ENCODE peak calls at places on chromosomes 3 and 15, in five cellular contexts. One of them, this sample, is unnamed.

GRCh38 chr15:56148099-56148498 is 95.6 kb downstream of the RFX7 start:
- DNase-seq in heart right ventricle: no peak
- DNase-seq in GM10248: no peak
- DNase-seq in NCI-H2029 treated with DMSO at 0.1 percent for 48 hours: no peak
- DNase-seq in GM06990: no peak
- DNase-seq in this sample: no peak

GRCh38 chr3:30492581-30493192 is 113.7 kb upstream of the TGFBR2 start:
- DNase-seq in GM10248: no peak
- DNase-seq in heart right ventricle: no peak
- DNase-seq in NCI-H2029 treated with DMSO at 0.1 percent for 48 hours: no peak
- DNase-seq in GM06990: no peak
- DNase-seq in this sample: no peak

GRCh38 chr3:150743508-150743907 is 19.5 kb downstream of the SIAH2 start:
- DNase-seq in NCI-H2029 treated with DMSO at 0.1 percent for 48 hours: no peak
- DNase-seq in GM06990: no peak
- DNase-seq in heart right ventricle: no peak
- DNase-seq in GM10248: no peak
- DNase-seq in this sample: no peak

GRCh38 chr3:52218953-52219650 is 6.3 kb downstream of the TLR9 start:
- DNase-seq in heart right ventricle: no peak
- DNase-seq in GM10248: no peak
- DNase-seq in GM06990: no peak
- DNase-seq in NCI-H2029 treated with DMSO at 0.1 percent for 48 hours: no peak
- DNase-seq in this sample: no peak

GRCh38 chr3:13125092-13126015 is 52.1 kb upstream of the IQSEC1 start:
- DNase-seq in heart right ventricle: no peak
- DNase-seq in NCI-H2029 treated with DMSO at 0.1 percent for 48 hours: no peak
- DNase-seq in GM06990: no peak
- DNase-seq in GM10248: no peak
- DNase-seq in this sample: no peak

GRCh38 chr3:14772533-14773138 is 46.1 kb upstream of the FGD5 start:
- DNase-seq in GM10248: no peak
- DNase-seq in NCI-H2029 treated with DMSO at 0.1 percent for 48 hours: no peak
- DNase-seq in GM06990: no peak
- DNase-seq in heart right ventricle: no peak
- DNase-seq in this sample: no peak

GRCh38 chr15:92430067-92430435 is 36.4 kb downstream of the ST8SIA2 start:
- DNase-seq in heart right ventricle: no peak
- DNase-seq in GM06990: no peak
- DNase-seq in NCI-H2029 treated with DMSO at 0.1 percent for 48 hours: no peak
- DNase-seq in GM10248: no peak
- DNase-seq in this sample: no peak

GRCh38 chr15:92645731-92646130 is 9.8 kb downstream of the FAM174B start:
- DNase-seq in heart right ventricle: no peak
- DNase-seq in NCI-H2029 treated with DMSO at 0.1 percent for 48 hours: no peak
- DNase-seq in GM10248: no peak
- DNase-seq in GM06990: no peak
- DNase-seq in this sample: no peak

GRCh38 chr15:75561888-75562287 is 17.2 kb downstream of the PTPN9 start:
- DNase-seq in GM06990: no peak
- DNase-seq in heart right ventricle: no peak
- DNase-seq in NCI-H2029 treated with DMSO at 0.1 percent for 48 hours: no peak
- DNase-seq in GM10248: no peak
- DNase-seq in this sample: no peak

GRCh38 chr15:57573151-57573550 is 18.6 kb upstream of the MYZAP start:
- DNase-seq in GM06990: no peak
- DNase-seq in NCI-H2029 treated with DMSO at 0.1 percent for 48 hours: no peak
- DNase-seq in GM10248: no peak
- DNase-seq in heart right ventricle: no peak
- DNase-seq in this sample: no peak

GRCh38 chr15:71364117-71364584 is 248.9 kb downstream of the THSD4 start:
- DNase-seq in GM06990: no peak
- DNase-seq in heart right ventricle: no peak
- DNase-seq in NCI-H2029 treated with DMSO at 0.1 percent for 48 hours: no peak
- DNase-seq in GM10248: no peak
- DNase-seq in this sample: no peak

GRCh38 chr3:141462176-141462859 is 24.5 kb upstream of the RASA2 start:
- DNase-seq in heart right ventricle: no peak
- DNase-seq in GM10248: no peak
- DNase-seq in GM06990: no peak
- DNase-seq in NCI-H2029 treated with DMSO at 0.1 percent for 48 hours: peak
- DNase-seq in this sample: peak

GRCh38 chr15:59294574-59294960 is 78.1 kb downstream of the MYO1E start:
- DNase-seq in GM06990: no peak
- DNase-seq in NCI-H2029 treated with DMSO at 0.1 percent for 48 hours: no peak
- DNase-seq in GM10248: no peak
- DNase-seq in heart right ventricle: no peak
- DNase-seq in this sample: no peak

GRCh38 chr3:5122741-5123706 is 932 bp downstream of the ARL8B start:
- DNase-seq in NCI-H2029 treated with DMSO at 0.1 percent for 48 hours: peak
- DNase-seq in heart right ventricle: no peak
- DNase-seq in GM10248: peak
- DNase-seq in GM06990: no peak
- DNase-seq in this sample: peak

GRCh38 chr3:54819926-54820325 is 107.9 kb downstream of the LRTM1 start:
- DNase-seq in heart right ventricle: no peak
- DNase-seq in NCI-H2029 treated with DMSO at 0.1 percent for 48 hours: no peak
- DNase-seq in GM06990: no peak
- DNase-seq in GM10248: no peak
- DNase-seq in this sample: no peak

GRCh38 chr3:159637895-159638542 is 350.6 kb upstream of the IL12A start:
- DNase-seq in GM06990: no peak
- DNase-seq in NCI-H2029 treated with DMSO at 0.1 percent for 48 hours: no peak
- DNase-seq in GM10248: no peak
- DNase-seq in heart right ventricle: no peak
- DNase-seq in this sample: no peak

GRCh38 chr3:136624894-136625815 is 127.0 kb downstream of the STAG1 start:
- DNase-seq in GM06990: no peak
- DNase-seq in heart right ventricle: no peak
- DNase-seq in GM10248: no peak
- DNase-seq in NCI-H2029 treated with DMSO at 0.1 percent for 48 hours: no peak
- DNase-seq in this sample: no peak

GRCh38 chr15:37100109-37100873 is at the start of gene MEIS2:
- DNase-seq in GM06990: peak
- DNase-seq in NCI-H2029 treated with DMSO at 0.1 percent for 48 hours: peak
- DNase-seq in GM10248: peak
- DNase-seq in heart right ventricle: peak
- DNase-seq in this sample: peak

GRCh38 chr3:72891053-72891855 is 3.4 kb downstream of the GXYLT2 start:
- DNase-seq in GM10248: no peak
- DNase-seq in NCI-H2029 treated with DMSO at 0.1 percent for 48 hours: no peak
- DNase-seq in heart right ventricle: peak
- DNase-seq in GM06990: no peak
- DNase-seq in this sample: no peak

GRCh38 chr3:73332558-73332957 is 271.1 kb downstream of the EBLN2 start:
- DNase-seq in GM10248: no peak
- DNase-seq in NCI-H2029 treated with DMSO at 0.1 percent for 48 hours: no peak
- DNase-seq in GM06990: peak
- DNase-seq in heart right ventricle: no peak
- DNase-seq in this sample: no peak

GRCh38 chr3:25455316-25456232 is 27.5 kb downstream of the RARB start:
- DNase-seq in heart right ventricle: no peak
- DNase-seq in NCI-H2029 treated with DMSO at 0.1 percent for 48 hours: no peak
- DNase-seq in GM06990: no peak
- DNase-seq in GM10248: no peak
- DNase-seq in this sample: no peak

GRCh38 chr3:134796313-134797079 is 1.4 kb downstream of the EPHB1 start:
- DNase-seq in NCI-H2029 treated with DMSO at 0.1 percent for 48 hours: no peak
- DNase-seq in GM06990: peak
- DNase-seq in heart right ventricle: peak
- DNase-seq in GM10248: no peak
- DNase-seq in this sample: no peak

GRCh38 chr3:2579206-2579605 is 480.5 kb downstream of the CNTN4 start:
- DNase-seq in GM10248: no peak
- DNase-seq in GM06990: no peak
- DNase-seq in heart right ventricle: no peak
- DNase-seq in NCI-H2029 treated with DMSO at 0.1 percent for 48 hours: no peak
- DNase-seq in this sample: no peak